ENCODE peak calls at places on chromosomes 11 and 22, in four cellular contexts. H, R, B and O are unnamed samples.

GRCh38 chr22:17707526-17707925 is 66.7 kb downstream of the BID start:
- DNase-seq in H (no peak), R (no peak), B (peak), O (no peak)

GRCh38 chr11:77067776-77068460 is 1.1 kb downstream of the CAPN5 start:
- DNase-seq in H (no peak), R (no peak), B (no peak), O (no peak)

GRCh38 chr11:119684361-119685072 is 44.5 kb downstream of the NECTIN1 start:
- DNase-seq in H (no peak), R (no peak), B (peak), O (no peak)

GRCh38 chr11:113160652-113161051 is 153.7 kb upstream of the TTC12 start:
- DNase-seq in H (no peak), R (no peak), B (no peak), O (no peak)

GRCh38 chr11:120130991-120131760 is 6.7 kb downstream of the TRIM29 start:
- DNase-seq in H (no peak), R (no peak), B (no peak), O (no peak)

GRCh38 chr11:15006139-15006759 is 34.1 kb upstream of the CALCA start:
- DNase-seq in H (no peak), R (no peak), B (peak), O (no peak)

GRCh38 chr11:106961518-106961917 is 56.8 kb downstream of the GUCY1A2 start:
- DNase-seq in H (no peak), R (no peak), B (peak), O (no peak)

GRCh38 chr22:42437488-42438292 is 5.5 kb upstream of the NFAM1 start:
- DNase-seq in H (peak), R (peak), B (peak), O (peak)

GRCh38 chr11:21965221-21965620 is 227.7 kb upstream of the ANO5 start:
- DNase-seq in H (no peak), R (no peak), B (no peak), O (no peak)

GRCh38 chr11:109432105-109432504 is 10.1 kb downstream of the C11orf87 start:
- DNase-seq in H (no peak), R (no peak), B (peak), O (no peak)

GRCh38 chr11:27757953-27758352 is 57.7 kb upstream of the BDNF start:
- DNase-seq in H (no peak), R (no peak), B (peak), O (no peak)

GRCh38 chr22:27800250-27801131 is 1.1 kb downstream of the MN1 start:
- DNase-seq in H (no peak), R (no peak), B (peak), O (no peak)

GRCh38 chr11:105767945-105768344 is 158.1 kb downstream of the GRIA4 start:
- DNase-seq in H (no peak), R (no peak), B (no peak), O (no peak)

GRCh38 chr11:65468874-65469333 is 29.9 kb upstream of the MALAT1 start:
- DNase-seq in H (peak), R (peak), B (peak), O (peak)

GRCh38 chr22:50000587-50001387 is 11.8 kb downstream of the IL17REL start:
- DNase-seq in H (no peak), R (no peak), B (no peak), O (no peak)

GRCh38 chr22:48448821-48449220 is 1378.9 kb downstream of the BRD1 start:
- DNase-seq in H (no peak), R (no peak), B (no peak), O (no peak)

GRCh38 chr22:20243545-20244249 is 24.4 kb downstream of the RTN4R start:
- DNase-seq in H (peak), R (peak), B (peak), O (peak)

GRCh38 chr11:126484266-126484665 is 128.8 kb downstream of the ST3GAL4 start:
- DNase-seq in H (no peak), R (no peak), B (peak), O (no peak)

GRCh38 chr11:70367071-70367470 is 31.3 kb upstream of the CTTN start:
- DNase-seq in H (no peak), R (no peak), B (peak), O (no peak)

GRCh38 chr11:28343304-28344233 is 235.4 kb downstream of the METTL15 start:
- DNase-seq in H (no peak), R (peak), B (peak), O (no peak)

GRCh38 chr11:46675288-46675851 is 25.0 kb downstream of the ARHGAP1 start:
- DNase-seq in H (no peak), R (peak), B (peak), O (no peak)

GRCh38 chr11:77117485-77117884 is 10.6 kb upstream of the MYO7A start:
- DNase-seq in H (no peak), R (no peak), B (no peak), O (no peak)

GRCh38 chr22:31604746-31605705 is 57.0 kb downstream of the PISD start:
- DNase-seq in H (no peak), R (no peak), B (no peak), O (no peak)

GRCh38 chr11:125132071-125132470 is 20.6 kb upstream of the TMEM218 start:
- DNase-seq in H (no peak), R (no peak), B (peak), O (no peak)